ENCODE peak calls at places on chromosomes 4 and X, in six cellular contexts. M is ovary, T is breast epithelium, C is heart left ventricle, O is transverse colon, A is tibial nerve. P is an unnamed sample.

GRCh38 chr4:112938461-112939058 is 110.9 kb upstream of the ANK2 start:
- DNase-seq in M (no peak), T (no peak), C (no peak), O (no peak), A (no peak), P (no peak)

GRCh38 chr4:74293558-74293957 is 14.7 kb upstream of the EPGN start:
- DNase-seq in M (no peak), T (no peak), C (no peak), O (no peak), A (no peak), P (no peak)

GRCh38 chrX:46279214-46279924 is 265.9 kb downstream of the ZNF674 start:
- DNase-seq in M (no peak), T (no peak), C (no peak), O (no peak), A (no peak), P (no peak)

GRCh38 chr4:45327544-45327943 is 601.2 kb upstream of the GNPDA2 start:
- DNase-seq in M (no peak), T (no peak), C (no peak), O (no peak), A (no peak), P (no peak)

GRCh38 chrX:41407816-41408215 is 39.3 kb upstream of the NYX start:
- DNase-seq in M (no peak), T (no peak), C (no peak), O (no peak), A (no peak), P (no peak)

GRCh38 chr4:23135792-23136645 is 443.3 kb downstream of the GBA3 start:
- DNase-seq in M (no peak), T (no peak), C (no peak), O (no peak), A (peak; percentile 60), P (no peak)

GRCh38 chrX:1440506-1440905 is 12.2 kb downstream of the ASMTL start:
- DNase-seq in M (peak; percentile 7), T (peak; percentile 12), C (no peak), O (no peak), A (no peak), P (peak; percentile 3)

GRCh38 chr4:186839122-186840037 is 115.7 kb upstream of the FAT1 start:
- DNase-seq in M (peak; percentile 60), T (no peak), C (no peak), O (no peak), A (peak; percentile 33), P (peak; percentile 27)

GRCh38 chr4:104491826-104492771 is 2.6 kb downstream of the CXXC4 start:
- DNase-seq in M (peak; percentile 30), T (no peak), C (no peak), O (peak; percentile 9), A (no peak), P (no peak)

GRCh38 chr4:13329963-13330362 is 154.2 kb downstream of the RAB28 start:
- DNase-seq in M (no peak), T (no peak), C (no peak), O (no peak), A (no peak), P (peak; percentile 21)

DNA sequence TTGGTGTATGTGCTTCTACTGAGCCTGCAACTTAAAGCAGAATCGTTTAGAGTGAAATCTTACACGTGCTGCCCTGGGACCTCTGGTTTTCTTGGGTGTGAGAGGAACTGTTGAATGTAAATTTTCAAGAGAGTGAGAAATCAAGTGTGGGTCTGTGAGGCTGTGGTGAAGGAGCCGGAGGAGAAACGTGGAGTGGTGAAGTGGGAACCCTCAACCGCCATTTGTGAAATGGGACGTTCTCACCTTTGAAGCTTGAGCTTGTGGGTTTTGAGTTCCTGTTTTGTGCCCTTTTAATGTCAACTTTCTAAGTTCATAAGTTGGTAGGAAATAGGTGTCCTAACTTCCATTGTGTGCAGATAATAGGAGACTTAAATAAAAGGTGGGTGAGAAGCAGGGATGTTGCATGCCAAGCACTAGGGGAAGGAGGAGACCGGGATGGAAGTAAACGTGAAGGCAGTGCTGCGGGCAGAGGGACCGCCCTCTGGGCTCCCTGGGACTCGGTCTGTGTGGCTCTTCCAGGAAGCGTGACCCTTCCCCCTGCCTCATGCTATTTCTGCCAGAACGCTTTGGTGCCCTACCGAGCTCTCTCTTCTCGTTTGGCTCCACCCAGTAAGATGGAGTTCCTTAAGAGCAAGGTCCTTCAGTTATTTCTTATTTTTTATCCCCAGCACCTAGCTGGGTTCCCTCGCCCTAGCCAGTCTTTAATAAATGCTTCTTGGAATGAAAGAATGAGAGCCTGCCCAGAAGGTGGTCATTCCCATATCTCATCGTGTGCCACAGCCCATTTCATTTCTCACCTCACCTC is 56.0 kb downstream of the TMEM131L start:
- DNase-seq in M (no peak), T (no peak), C (no peak), O (no peak), A (no peak), P (no peak)
- TF ChIP-seq POLR2A in M (no peak), T (no peak), C (no peak), O (no peak), A (no peak), P (no peak)

GRCh38 chr4:2667428-2667827 is 88.7 kb downstream of the TNIP2 start:
- DNase-seq in M (no peak), T (no peak), C (no peak), O (no peak), A (no peak), P (no peak)
- H3K4me1 ChIP-seq in M (peaks cover 1% of the 10 kb centered on the region), T (peaks cover 10% of the 10 kb centered on the region), C (no peaks in the 10 kb centered on the region), O (peaks cover 27% of the 10 kb centered on the region), A (peaks cover 14% of the 10 kb centered on the region), P (no peaks in the 10 kb centered on the region)

GRCh38 chr4:102342404-102343074 is 2.7 kb downstream of the SLC39A8 start:
- DNase-seq in M (no peak), T (no peak), C (no peak), O (no peak), A (no peak), P (no peak)

GRCh38 chr4:102343964-102344519 is 1.2 kb downstream of the SLC39A8 start:
- DNase-seq in M (no peak), T (no peak), C (no peak), O (no peak), A (peak; percentile 11), P (no peak)

GRCh38 chr4:102344955-102345794 is at the start of gene SLC39A8:
- DNase-seq in M (peak; percentile 89), T (peak; percentile 84), C (peak; percentile 85), O (peak; percentile 93), A (peak; percentile 76), P (peak; percentile 87)

GRCh38 chr4:102345795-102346100 is 466 bp upstream of the SLC39A8 start:
- DNase-seq in M (no peak), T (no peak), C (no peak), O (no peak), A (no peak), P (no peak)

GRCh38 chr4:102344520-102344954 is 745 bp downstream of the SLC39A8 start:
- DNase-seq in M (peak; percentile 74), T (peak; percentile 59), C (peak; percentile 67), O (peak; percentile 71), A (peak; percentile 8), P (peak; percentile 54)
- TF ChIP-seq POLR2A in M (no peak), T (no peak), C (no peak), O (peak; percentile 14), A (no peak), P (no peak)

GRCh38 chrX:119686087-119686639 is 6.8 kb downstream of the SEPTIN6 start:
- DNase-seq in M (no peak), T (no peak), C (no peak), O (peak; percentile 41), A (no peak), P (no peak)

GRCh38 chrX:119682019-119682989 is 10.7 kb downstream of the SEPTIN6 start:
- DNase-seq in M (no peak), T (no peak), C (no peak), O (no peak), A (no peak), P (no peak)

GRCh38 chrX:119687661-119688413 is 5.1 kb downstream of the SEPTIN6 start:
- DNase-seq in M (no peak), T (no peak), C (no peak), O (no peak), A (no peak), P (no peak)

GRCh38 chrX:119685225-119686066 is 7.5 kb downstream of the SEPTIN6 start:
- DNase-seq in M (no peak), T (no peak), C (no peak), O (no peak), A (peak; percentile 27), P (peak; percentile 81)

DNA sequence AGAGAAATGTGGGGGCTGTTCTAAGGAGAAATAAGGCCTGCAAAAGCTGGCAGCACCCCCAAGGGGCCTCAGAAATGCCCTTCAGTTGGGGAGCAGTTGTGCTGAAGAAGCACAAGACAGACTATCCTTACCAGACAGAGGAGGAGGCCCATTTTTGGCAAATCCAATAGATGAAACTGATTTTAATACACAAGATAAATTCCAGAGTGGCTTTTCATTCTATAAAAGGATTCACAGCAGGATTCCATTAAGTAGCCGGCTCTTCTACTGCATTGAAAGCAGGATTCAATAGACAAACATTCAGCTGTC is 8.1 kb downstream of the SEPTIN6 start:
- DNase-seq in M (no peak), T (no peak), C (no peak), O (no peak), A (no peak), P (no peak)
- H3K4me1 ChIP-seq in M (no peaks in the 10 kb centered on the region), T (no peaks in the 10 kb centered on the region), C (no peaks in the 10 kb centered on the region), O (peaks cover 11% of the 10 kb centered on the region), A (no peaks in the 10 kb centered on the region), P (peaks cover 24% of the 10 kb centered on the region)

GRCh38 chr4:189840356-189840755 is 100.3 kb upstream of the FRG1 start:
- DNase-seq in M (no peak), T (no peak), C (no peak), O (no peak), A (no peak), P (no peak)

GRCh38 chr4:189835505-189835904 is 105.2 kb upstream of the FRG1 start:
- DNase-seq in M (no peak), T (no peak), C (no peak), O (no peak), A (no peak), P (no peak)

GRCh38 chr4:189837462-189837861 is 103.2 kb upstream of the FRG1 start:
- DNase-seq in M (no peak), T (no peak), C (no peak), O (no peak), A (no peak), P (no peak)

GRCh38 chr4:189834586-189834985 is 106.1 kb upstream of the FRG1 start:
- DNase-seq in M (no peak), T (no peak), C (no peak), O (no peak), A (no peak), P (no peak)

DNA sequence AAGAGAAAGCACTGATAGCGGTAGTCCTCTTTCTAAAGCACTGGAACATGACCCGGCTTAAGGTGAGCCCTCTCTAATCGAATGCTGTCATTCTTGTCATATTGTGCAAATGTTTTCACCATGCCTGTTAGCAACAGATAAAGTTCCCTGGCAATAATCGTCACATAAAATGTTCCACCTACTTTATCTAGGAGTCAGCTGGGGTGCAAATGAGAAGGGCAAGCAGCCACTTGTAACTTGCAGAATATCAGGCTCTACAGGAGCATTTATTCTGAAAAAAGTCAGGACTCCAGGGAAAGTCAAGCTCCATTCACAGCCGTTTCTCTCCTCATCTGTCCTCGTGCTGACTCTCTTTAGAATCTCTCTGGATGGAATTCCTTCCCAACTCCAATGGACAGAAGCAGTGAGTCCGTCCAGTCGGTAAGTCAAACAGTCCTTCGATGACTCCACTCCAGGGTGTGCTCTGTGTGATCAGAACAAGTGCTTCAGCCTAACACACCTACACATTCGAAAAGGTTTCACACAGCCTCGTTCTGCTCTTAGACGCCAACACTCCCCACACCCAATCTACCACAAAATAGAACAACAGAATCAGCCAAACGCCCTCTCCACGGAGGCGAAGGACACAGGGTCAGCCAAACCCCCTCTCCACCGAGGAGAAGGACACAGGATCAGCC is 101.7 kb upstream of the FRG1 start:
- DNase-seq in M (no peak), T (no peak), C (peak; percentile 35), O (no peak), A (no peak), P (no peak)
- TF ChIP-seq POLR2A in M (no peak), T (no peak), C (no peak), O (no peak), A (no peak), P (no peak)